ENCODE peak calls at places on chromosomes 2 and 18, in nine cellular contexts. J is transverse colon, X is AG04450, O is left ventricle myocardium inferior, Y is right cardiac atrium, Q is heart left ventricle, F is astrocyte, G is aorta, P is trophoblast cell. B is an unnamed sample. For H3K9me3, the result is how much of the 10 kb centered on the place peaks cover.

GRCh38 chr2:64850641-64851040 is 138.6 kb upstream of the SLC1A4 start:
- DNase-seq in X (no peak), J (no peak), P (no peak), O (no peak), G (no peak), Q (no peak), Y (no peak), F (no peak), B (no peak)

GRCh38 chr2:232085179-232085578 is 123.7 kb downstream of the DIS3L2 start:
- DNase-seq in J (no peak), G (no peak), P (no peak), X (no peak), F (peak), O (no peak), Q (no peak), Y (no peak), B (no peak)

GRCh38 chr2:158094487-158095092 is 7.1 kb upstream of the UPP2 start:
- DNase-seq in J (peak), P (no peak), Y (no peak), F (no peak), X (no peak), O (no peak), Q (no peak), G (no peak), B (peak)

GRCh38 chr2:237482485-237482884 is 4.6 kb upstream of the MLPH start:
- DNase-seq in P (peak), Y (peak), J (peak), O (peak), Q (peak), G (peak), F (no peak), X (no peak), B (peak)

GRCh38 chr18:2547477-2548087 is 23.7 kb downstream of the METTL4 start:
- DNase-seq in G (no peak), Y (no peak), Q (no peak), X (peak), F (no peak), O (no peak), P (peak), J (no peak), B (peak)

GRCh38 chr2:140947236-140947635 is 1183.6 kb downstream of the LRP1B start:
- DNase-seq in J (no peak), Q (no peak), Y (no peak), P (no peak), G (no peak), F (no peak), X (no peak), O (no peak), B (no peak)

GRCh38 chr2:100163605-100164004 is 21.2 kb upstream of the AFF3 start:
- DNase-seq in J (no peak), P (no peak), G (no peak), F (no peak), X (no peak), Q (no peak), Y (no peak), O (no peak), B (no peak)

GRCh38 chr2:232367591-232368233 is 10.8 kb upstream of the ALPP start:
- DNase-seq in J (no peak), F (no peak), Q (no peak), G (peak), O (no peak), Y (no peak), P (peak), X (no peak), B (no peak)

GRCh38 chr2:182897137-182897536 is 30.7 kb upstream of the FRZB start:
- DNase-seq in X (peak), F (peak), Y (no peak), Q (no peak), O (no peak), J (no peak), G (no peak), P (no peak), B (no peak)

GRCh38 chr18:7601249-7601620 is 34.1 kb downstream of the PTPRM start:
- DNase-seq in O (no peak), F (peak), J (no peak), Q (no peak), Y (no peak), P (no peak), G (no peak), X (no peak), B (no peak)

GRCh38 chr2:101234169-101234938 is 18.3 kb upstream of the CNOT11 start:
- DNase-seq in X (no peak), G (no peak), J (no peak), F (no peak), Q (no peak), O (no peak), Y (no peak), P (no peak), B (peak)

GRCh38 chr2:226080323-226080722 is 680.8 kb downstream of the NYAP2 start:
- DNase-seq in X (peak), O (no peak), F (peak), Q (no peak), J (no peak), Y (no peak), P (no peak), G (no peak), B (no peak)

GRCh38 chr2:20196881-20197204 is 28.1 kb downstream of the SDC1 start:
- DNase-seq in P (no peak), X (no peak), Y (no peak), G (no peak), J (no peak), O (no peak), F (no peak), Q (no peak), B (no peak)

DNA sequence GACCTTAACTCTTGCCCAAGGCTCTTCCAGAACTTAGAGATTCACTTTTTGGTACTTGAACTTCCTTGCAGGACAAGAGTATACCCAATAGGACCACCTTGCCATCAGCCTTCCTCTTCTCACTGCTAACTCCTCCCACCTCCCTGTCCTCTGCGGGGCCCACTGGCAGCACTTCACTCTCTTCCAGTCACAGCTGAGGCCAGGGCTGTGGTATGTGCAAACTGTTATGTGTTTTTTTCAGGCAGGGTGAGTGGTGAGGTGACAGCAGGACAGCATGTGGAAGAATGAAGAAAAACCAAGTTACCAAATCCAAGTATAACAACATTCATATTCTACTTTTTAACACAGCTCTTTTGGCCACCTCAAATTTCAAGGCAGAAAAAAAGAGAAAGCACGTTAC is 605.1 kb upstream of the SYT4 start:
- DNase-seq in G (peak), X (no peak), O (peak), J (no peak), Y (no peak), Q (no peak), P (no peak), F (no peak), B (no peak)
- H3K9me3 ChIP-seq in G (under half), X (under half), O (under half), J (under half), Y (under half), Q (under half), P (under half), F (under half), B (under half)

DNA sequence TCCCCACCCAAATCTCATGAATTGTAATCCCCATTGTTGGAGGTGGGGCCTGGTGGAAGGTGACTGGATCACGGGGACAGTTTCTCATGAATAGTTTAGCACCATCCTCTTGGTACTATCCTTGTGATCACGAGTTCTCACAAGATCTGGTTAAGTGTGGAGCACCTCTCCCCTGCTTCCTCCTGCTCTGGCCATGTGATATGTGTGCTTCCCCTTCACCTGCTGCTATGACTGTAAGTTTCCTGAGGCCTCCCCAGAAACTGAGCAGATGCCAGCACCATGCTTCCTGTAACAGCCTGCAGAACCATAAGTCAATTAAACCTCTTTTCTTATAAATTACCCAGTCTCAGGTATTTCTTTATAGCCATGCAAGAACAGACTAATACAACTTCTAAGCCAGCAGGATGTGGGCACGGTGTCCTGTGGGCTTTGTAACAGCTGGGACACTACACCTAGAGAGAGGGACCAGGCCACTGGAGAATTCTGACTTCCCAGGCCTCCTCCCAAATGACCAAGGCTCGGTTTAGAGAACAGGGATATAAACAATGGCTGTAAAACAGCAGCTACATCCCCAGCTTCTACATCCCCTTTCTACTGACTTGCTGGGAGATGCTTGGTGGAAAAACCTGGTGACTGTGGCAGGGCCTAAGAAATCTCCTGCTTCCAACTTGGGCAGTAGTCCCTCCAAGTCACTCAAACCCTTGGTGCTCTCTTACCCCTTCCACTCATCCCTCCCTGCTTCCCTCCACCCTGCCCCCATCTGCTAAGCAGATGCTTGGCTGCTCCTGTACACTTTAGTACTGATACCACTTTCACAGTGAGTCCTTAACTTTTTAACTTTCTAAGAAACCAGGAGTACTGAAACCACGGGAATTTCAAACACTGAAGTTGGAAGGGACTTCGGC is 10.3 kb downstream of the STAT1 start:
- DNase-seq in Y (no peak), P (no peak), J (no peak), Q (no peak), G (no peak), O (no peak), X (no peak), F (no peak), B (no peak)
- H3K9me3 ChIP-seq in Y (under half), P (under half), J (under half), Q (under half), G (under half), O (under half), X (under half), F (under half), B (under half)

GRCh38 chr2:22795467-22795866 is 589.5 kb upstream of the KLHL29 start:
- DNase-seq in G (no peak), O (no peak), X (no peak), J (no peak), P (peak), F (no peak), Q (no peak), Y (no peak), B (no peak)

GRCh38 chr2:22798389-22798788 is 586.6 kb upstream of the KLHL29 start:
- DNase-seq in G (no peak), J (no peak), Y (no peak), X (no peak), Q (no peak), F (no peak), O (no peak), P (no peak), B (no peak)

GRCh38 chr2:22800422-22800821 is 584.6 kb upstream of the KLHL29 start:
- DNase-seq in F (no peak), Q (no peak), O (no peak), X (no peak), Y (no peak), P (no peak), G (no peak), J (no peak), B (no peak)

GRCh38 chr2:22801071-22801470 is 583.9 kb upstream of the KLHL29 start:
- DNase-seq in Q (no peak), G (no peak), X (no peak), O (no peak), Y (no peak), P (no peak), F (no peak), J (no peak), B (no peak)
- H3K9me3 ChIP-seq in Q (under half), G (under half), X (under half), O (under half), Y (under half), P (under half), F (under half), J (under half), B (under half)

DNA sequence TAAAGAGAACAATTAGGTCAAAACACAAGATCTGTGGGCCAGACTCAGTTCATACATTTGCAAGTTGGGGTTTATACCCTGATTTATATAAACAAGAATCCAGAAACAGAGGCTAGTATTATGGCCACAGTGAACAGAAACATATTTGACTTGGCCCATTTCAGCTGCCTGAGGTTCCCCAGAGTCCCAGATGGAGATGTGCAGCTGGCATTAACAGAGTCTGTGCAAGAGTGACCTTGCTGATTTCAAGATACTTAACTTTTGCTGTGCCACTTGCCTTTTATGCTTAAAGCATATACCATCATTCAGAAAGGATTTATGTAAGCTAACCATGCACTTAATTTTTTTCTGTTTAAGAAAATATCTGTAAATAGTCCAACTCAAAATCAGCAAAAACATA is 636.3 kb downstream of the TRIB2 start:
- DNase-seq in F (no peak), J (no peak), X (no peak), P (no peak), G (peak), Q (no peak), O (no peak), Y (no peak), B (no peak)
- H3K9me3 ChIP-seq in F (under half), J (under half), X (under half), P (under half), G (under half), Q (under half), O (under half), Y (under half), B (under half)

GRCh38 chr2:120653026-120653425 is 82.6 kb upstream of the GLI2 start:
- DNase-seq in Q (no peak), G (no peak), O (no peak), J (no peak), P (peak), F (peak), X (no peak), Y (no peak), B (no peak)
- H3K9me3 ChIP-seq in Q (under half), G (under half), O (under half), J (under half), P (under half), F (under half), X (under half), Y (under half), B (under half)

GRCh38 chr2:80651435-80651834 is 346.9 kb upstream of the LRRTM1 start:
- DNase-seq in O (no peak), G (no peak), X (no peak), Q (no peak), J (no peak), Y (no peak), F (no peak), P (no peak), B (no peak)

DNA sequence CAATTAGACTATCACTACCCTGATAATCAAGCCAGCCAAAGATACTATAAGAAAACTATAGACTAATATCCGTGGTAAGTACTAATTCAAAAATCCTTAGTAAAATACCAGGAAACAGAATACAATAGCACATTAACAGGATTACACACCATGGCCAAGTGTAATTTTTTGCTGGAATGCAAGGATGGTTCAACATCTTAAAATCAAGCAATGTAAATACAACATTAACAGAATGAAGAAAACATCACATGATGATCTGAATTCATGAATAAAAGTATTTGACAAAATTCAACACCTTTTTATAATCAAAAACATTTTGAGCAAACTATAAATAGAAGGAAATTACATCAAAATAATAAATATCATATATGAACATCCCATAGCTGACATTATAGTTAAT is 350.7 kb upstream of the LRRTM1 start:
- DNase-seq in J (no peak), P (no peak), G (no peak), Y (no peak), F (no peak), Q (no peak), X (no peak), O (no peak), B (no peak)
- H3K9me3 ChIP-seq in J (under half), P (under half), G (under half), Y (under half), F (under half), Q (under half), X (under half), O (under half), B (under half)

DNA sequence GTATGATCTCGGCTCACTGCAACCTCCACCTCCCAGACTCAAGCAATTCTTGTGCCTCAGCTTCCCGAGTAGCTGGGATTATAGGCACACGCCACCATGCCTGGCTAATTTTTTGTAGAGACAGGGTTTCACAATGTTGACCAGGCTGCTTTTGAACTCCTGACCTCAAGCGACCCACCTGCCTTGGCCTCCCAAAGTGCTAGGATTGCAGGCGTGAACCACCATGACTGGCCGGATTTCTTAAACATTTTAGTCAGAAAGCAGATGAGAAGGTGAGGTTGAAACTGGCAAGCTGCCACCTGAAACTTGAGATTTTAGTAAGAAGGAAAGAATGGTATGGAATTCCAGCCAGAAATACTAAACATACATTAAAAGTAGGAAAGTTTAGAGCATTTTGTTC is 31.9 kb downstream of the KLHL23 start:
- DNase-seq in J (no peak), G (no peak), O (no peak), Y (no peak), P (no peak), F (peak), Q (no peak), X (peak), B (no peak)
- H3K9me3 ChIP-seq in J (under half), G (under half), O (under half), Y (under half), P (under half), F (under half), Q (under half), X (under half), B (under half)

B was measured in small intestine.